ENCODE peak calls at places on chromosomes 4 and X, in ten cellular contexts. F, O, L, Q, V, E, B, K, I and W are unnamed samples.

GRCh38 chr4:85084371-85085170 is 118.1 kb upstream of the WDFY3 start:
- DNase-seq in I (peak), L (peak), Q (peak), F (peak), O (no peak), K (no peak), E (no peak), B (peak), V (peak), W (peak)

GRCh38 chr4:129092636-129093172 is 635 bp downstream of the SCLT1 start:
- DNase-seq in Q (no peak), L (no peak), B (peak), V (no peak), F (no peak), I (no peak), E (no peak), K (no peak), O (no peak), W (peak)

GRCh38 chr4:144872508-144873293 is 225.3 kb downstream of the ANAPC10 start:
- DNase-seq in Q (no peak), B (no peak), I (no peak), E (no peak), O (no peak), K (no peak), F (no peak), L (no peak), V (no peak), W (no peak)

GRCh38 chrX:154797006-154797405 is 8.3 kb downstream of the MPP1 start:
- DNase-seq in F (no peak), Q (no peak), E (no peak), K (no peak), B (no peak), O (no peak), I (no peak), L (no peak), V (no peak), W (no peak)

GRCh38 chr4:15805583-15806517 is 27.7 kb downstream of the CD38 start:
- DNase-seq in Q (peak), B (peak), L (no peak), O (no peak), E (no peak), K (no peak), V (peak), F (no peak), I (peak), W (peak)

GRCh38 chr4:4472344-4472958 is 69.4 kb downstream of the STX18 start:
- DNase-seq in F (no peak), O (no peak), L (no peak), I (no peak), V (no peak), K (no peak), E (no peak), B (peak), Q (no peak), W (no peak)

GRCh38 chr4:25345880-25346279 is 31.2 kb upstream of the ANAPC4 start:
- DNase-seq in F (no peak), L (no peak), I (no peak), E (no peak), O (no peak), V (no peak), B (no peak), K (no peak), Q (no peak), W (no peak)

GRCh38 chr4:149961876-149962597 is 116.2 kb upstream of the DCLK2 start:
- DNase-seq in O (no peak), Q (no peak), F (no peak), E (no peak), B (peak), L (no peak), K (no peak), I (peak), V (no peak), W (peak)

GRCh38 chr4:3871181-3871852 is 105.1 kb downstream of the ADRA2C start:
- DNase-seq in B (no peak), K (peak), O (no peak), L (no peak), V (no peak), F (no peak), I (no peak), Q (no peak), E (no peak), W (no peak)

GRCh38 chr4:53928825-53929224 is 135.6 kb downstream of the CHIC2 start:
- DNase-seq in Q (no peak), L (no peak), F (no peak), E (no peak), K (no peak), V (no peak), O (no peak), B (peak), I (no peak), W (peak)

GRCh38 chr4:2065106-2065930 is 6.2 kb downstream of the NAT8L start:
- DNase-seq in B (no peak), F (no peak), K (peak), E (no peak), V (no peak), L (no peak), O (no peak), Q (no peak), I (no peak), W (no peak)

GRCh38 chr4:95129708-95130343 is 372.1 kb downstream of the BMPR1B start:
- DNase-seq in V (no peak), I (peak), K (no peak), O (no peak), F (peak), L (peak), B (peak), Q (no peak), E (no peak), W (peak)

GRCh38 chrX:136196691-136197155 is 49.4 kb downstream of the FHL1 start:
- DNase-seq in B (no peak), E (no peak), V (no peak), Q (no peak), I (no peak), K (no peak), L (no peak), O (no peak), F (no peak), W (peak)

GRCh38 chrX:8783100-8784098 is 17.8 kb downstream of the FAM9A start:
- DNase-seq in I (no peak), B (peak), V (peak), Q (peak), F (no peak), O (no peak), K (no peak), L (no peak), E (no peak), W (no peak)

GRCh38 chr4:184649971-184650855 is 675 bp downstream of the PRIMPOL start:
- DNase-seq in B (peak), O (no peak), L (no peak), K (no peak), V (no peak), I (no peak), F (no peak), E (no peak), Q (no peak), W (peak)

GRCh38 chrX:46665232-46666162 is 91.9 kb downstream of the CHST7 start:
- DNase-seq in I (no peak), V (no peak), F (no peak), E (no peak), K (no peak), L (no peak), B (peak), O (no peak), Q (peak), W (peak)

GRCh38 chr4:183971938-183972490 is 66.9 kb downstream of the STOX2 start:
- DNase-seq in K (no peak), O (no peak), V (no peak), Q (no peak), E (no peak), L (no peak), F (no peak), B (no peak), I (no peak), W (no peak)

GRCh38 chr4:4328206-4328605 is 38.2 kb downstream of the ZBTB49 start:
- DNase-seq in L (no peak), F (no peak), V (no peak), B (no peak), Q (no peak), E (no peak), O (no peak), I (no peak), K (no peak), W (no peak)

GRCh38 chr4:113692809-113693411 is 68.6 kb downstream of the CAMK2D start:
- DNase-seq in F (no peak), V (no peak), E (no peak), Q (no peak), K (no peak), L (no peak), I (no peak), O (no peak), B (no peak), W (no peak)

GRCh38 chrX:111671668-111672067 is 9.3 kb upstream of the ALG13 start:
- DNase-seq in V (no peak), F (no peak), B (no peak), E (no peak), I (no peak), K (no peak), O (no peak), Q (no peak), L (no peak), W (no peak)

GRCh38 chrX:17655232-17656034 is 81.9 kb upstream of the SCML1 start:
- DNase-seq in O (no peak), I (no peak), F (no peak), Q (no peak), L (no peak), V (no peak), B (peak), E (no peak), K (no peak), W (no peak)

GRCh38 chr4:11615601-11616000 is 186.9 kb upstream of the HS3ST1 start:
- DNase-seq in L (no peak), E (no peak), I (no peak), F (no peak), V (no peak), O (no peak), Q (no peak), B (no peak), K (no peak), W (no peak)

GRCh38 chrX:3743821-3744439 is 30.5 kb upstream of the PRKX start:
- DNase-seq in E (no peak), L (no peak), K (no peak), V (no peak), I (no peak), Q (peak), F (no peak), B (no peak), O (no peak), W (no peak)

GRCh38 chrX:145609951-145610511 is 207.6 kb upstream of the SLITRK2 start:
- DNase-seq in V (no peak), O (no peak), E (no peak), F (no peak), I (peak), L (no peak), K (no peak), Q (no peak), B (peak), W (peak)

GRCh38 chr4:957581-958313 is 15.6 kb downstream of the DGKQ start:
- DNase-seq in K (peak), Q (no peak), B (no peak), E (no peak), O (no peak), I (no peak), L (peak), V (no peak), F (no peak), W (no peak)

GRCh38 chr4:2341911-2342652 is 76.4 kb downstream of the ZFYVE28 start:
- DNase-seq in F (no peak), O (no peak), V (no peak), K (peak), I (no peak), E (no peak), L (no peak), B (no peak), Q (no peak), W (no peak)

GRCh38 chrX:74535211-74535621 is 79.2 kb downstream of the RLIM start:
- DNase-seq in K (no peak), E (peak), I (peak), O (peak), F (no peak), Q (no peak), V (peak), L (peak), B (peak), W (peak)